ENCODE peak calls at places on chromosomes 1 and 21, in eight cellular contexts. One of them, this sample, is unnamed.

GRCh38 chr1:25569599-25570458 is 26.4 kb downstream of the LDLRAP1 start:
- DNase-seq in ovary: no peak
- DNase-seq in SK-N-SH: no peak
- DNase-seq in H1: no peak
- DNase-seq in tibial nerve: no peak
- DNase-seq in stomach: no peak
- DNase-seq in upper lobe of left lung: no peak
- DNase-seq in A549: no peak
- DNase-seq in this sample: no peak

GRCh38 chr1:40306296-40306695 is 10.8 kb downstream of the COL9A2 start:
- DNase-seq in SK-N-SH: no peak
- DNase-seq in A549: no peak
- DNase-seq in ovary: no peak
- DNase-seq in tibial nerve: no peak
- DNase-seq in H1: no peak
- DNase-seq in upper lobe of left lung: no peak
- DNase-seq in stomach: peak; percentile 54
- DNase-seq in this sample: no peak

GRCh38 chr1:22204989-22205913 is 62.4 kb upstream of the WNT4 start:
- DNase-seq in tibial nerve: no peak
- DNase-seq in stomach: peak; percentile 73
- DNase-seq in upper lobe of left lung: peak; percentile 33
- DNase-seq in H1: no peak
- DNase-seq in SK-N-SH: no peak
- DNase-seq in A549: no peak
- DNase-seq in ovary: no peak
- DNase-seq in this sample: no peak

GRCh38 chr1:71046891-71047634 is 553 bp downstream of the PTGER3 start:
- DNase-seq in ovary: no peak
- DNase-seq in stomach: peak; percentile 37
- DNase-seq in A549: no peak
- DNase-seq in H1: no peak
- DNase-seq in tibial nerve: no peak
- DNase-seq in SK-N-SH: peak; percentile 75
- DNase-seq in upper lobe of left lung: peak; percentile 87
- DNase-seq in this sample: peak; percentile 67

GRCh38 chr1:178650950-178651461 is 74.0 kb upstream of the RALGPS2 start:
- DNase-seq in A549: no peak
- DNase-seq in SK-N-SH: no peak
- DNase-seq in upper lobe of left lung: no peak
- DNase-seq in H1: no peak
- DNase-seq in stomach: no peak
- DNase-seq in ovary: no peak
- DNase-seq in tibial nerve: no peak
- DNase-seq in this sample: no peak

GRCh38 chr1:65995326-65995725 is 202.6 kb downstream of the PDE4B start:
- DNase-seq in tibial nerve: no peak
- DNase-seq in upper lobe of left lung: no peak
- DNase-seq in SK-N-SH: no peak
- DNase-seq in ovary: no peak
- DNase-seq in A549: no peak
- DNase-seq in stomach: no peak
- DNase-seq in H1: no peak
- DNase-seq in this sample: no peak

GRCh38 chr1:10679521-10680220 is 116.8 kb downstream of the CASZ1 start:
- DNase-seq in H1: peak; percentile 43
- DNase-seq in ovary: no peak
- DNase-seq in stomach: peak; percentile 87
- DNase-seq in upper lobe of left lung: no peak
- DNase-seq in SK-N-SH: peak; percentile 91
- DNase-seq in A549: no peak
- DNase-seq in tibial nerve: no peak
- DNase-seq in this sample: no peak

GRCh38 chr1:223031690-223032601 is 111.1 kb downstream of the TLR5 start:
- DNase-seq in ovary: no peak
- DNase-seq in H1: no peak
- DNase-seq in stomach: no peak
- DNase-seq in SK-N-SH: no peak
- DNase-seq in tibial nerve: peak; percentile 76
- DNase-seq in upper lobe of left lung: no peak
- DNase-seq in A549: no peak
- DNase-seq in this sample: peak; percentile 88

GRCh38 chr1:209583408-209583807 is at the start of gene CAMK1G:
- DNase-seq in SK-N-SH: peak; percentile 57
- DNase-seq in A549: no peak
- DNase-seq in stomach: no peak
- DNase-seq in tibial nerve: no peak
- DNase-seq in upper lobe of left lung: no peak
- DNase-seq in ovary: peak; percentile 44
- DNase-seq in H1: peak; percentile 2
- DNase-seq in this sample: no peak

GRCh38 chr1:161119017-161119378 is 1.1 kb downstream of the NIT1 start:
- DNase-seq in H1: no peak
- DNase-seq in tibial nerve: no peak
- DNase-seq in upper lobe of left lung: no peak
- DNase-seq in A549: no peak
- DNase-seq in SK-N-SH: peak; percentile 31
- DNase-seq in stomach: peak; percentile 43
- DNase-seq in ovary: peak; percentile 49
- DNase-seq in this sample: peak; percentile 70

GRCh38 chr1:155514582-155515187 is 47.9 kb downstream of the ASH1L start:
- DNase-seq in A549: no peak
- DNase-seq in SK-N-SH: no peak
- DNase-seq in stomach: no peak
- DNase-seq in upper lobe of left lung: no peak
- DNase-seq in tibial nerve: no peak
- DNase-seq in ovary: no peak
- DNase-seq in H1: no peak
- DNase-seq in this sample: no peak

GRCh38 chr1:11649624-11650330 is 4.5 kb downstream of the FBXO2 start:
- DNase-seq in upper lobe of left lung: no peak
- DNase-seq in tibial nerve: no peak
- DNase-seq in ovary: no peak
- DNase-seq in A549: no peak
- DNase-seq in stomach: no peak
- DNase-seq in H1: no peak
- DNase-seq in SK-N-SH: no peak
- DNase-seq in this sample: no peak

GRCh38 chr21:45631540-45631939 is 12.0 kb upstream of the PCBP3 start:
- DNase-seq in tibial nerve: no peak
- DNase-seq in stomach: no peak
- DNase-seq in H1: no peak
- DNase-seq in ovary: no peak
- DNase-seq in upper lobe of left lung: no peak
- DNase-seq in SK-N-SH: no peak
- DNase-seq in A549: no peak
- DNase-seq in this sample: no peak

GRCh38 chr1:1462318-1462966 is 9.1 kb upstream of the ATAD3B start:
- DNase-seq in stomach: no peak
- DNase-seq in upper lobe of left lung: peak; percentile 81
- DNase-seq in SK-N-SH: peak; percentile 85
- DNase-seq in tibial nerve: no peak
- DNase-seq in A549: no peak
- DNase-seq in ovary: peak; percentile 74
- DNase-seq in H1: no peak
- DNase-seq in this sample: no peak

DNA sequence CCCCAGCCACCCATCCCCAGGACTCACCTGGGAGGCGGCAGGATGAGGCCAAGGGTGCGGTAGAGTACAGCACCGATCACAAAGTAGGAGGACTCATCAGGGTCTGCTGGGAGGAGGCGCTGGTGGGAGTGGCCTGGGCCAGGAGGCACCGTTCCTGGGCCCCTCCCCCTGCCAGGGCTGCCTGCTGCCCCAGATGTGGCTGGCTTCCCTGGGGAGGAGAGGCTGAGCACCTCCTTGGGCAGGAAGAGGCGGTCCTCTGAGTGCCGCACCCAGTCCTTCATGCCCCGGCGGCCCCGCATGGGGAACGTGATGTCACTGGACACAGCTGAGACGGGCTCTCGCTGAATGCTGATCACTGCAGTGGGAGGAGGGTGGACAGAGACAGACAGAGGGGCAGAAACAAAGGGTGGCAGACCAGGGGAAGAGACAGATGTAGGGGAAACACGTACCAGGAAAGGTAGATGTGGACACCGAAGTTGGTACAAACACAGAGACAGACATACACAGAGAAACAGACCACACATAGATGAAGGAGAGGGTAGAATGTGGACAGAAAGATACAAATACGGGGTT is 24.8 kb downstream of the ADGRB2 start:
- DNase-seq in ovary: no peak
- DNase-seq in upper lobe of left lung: no peak
- DNase-seq in stomach: no peak
- DNase-seq in SK-N-SH: no peak
- DNase-seq in A549: no peak
- DNase-seq in tibial nerve: no peak
- DNase-seq in H1: no peak
- DNase-seq in this sample: no peak
- TF ChIP-seq EP300 in ovary: no peak
- TF ChIP-seq EP300 in upper lobe of left lung: no peak
- TF ChIP-seq EP300 in stomach: no peak
- TF ChIP-seq EP300 in SK-N-SH: no peak
- TF ChIP-seq EP300 in A549: no peak
- TF ChIP-seq EP300 in tibial nerve: no peak
- TF ChIP-seq EP300 in H1: no peak
- TF ChIP-seq EP300 in this sample: no peak

DNA sequence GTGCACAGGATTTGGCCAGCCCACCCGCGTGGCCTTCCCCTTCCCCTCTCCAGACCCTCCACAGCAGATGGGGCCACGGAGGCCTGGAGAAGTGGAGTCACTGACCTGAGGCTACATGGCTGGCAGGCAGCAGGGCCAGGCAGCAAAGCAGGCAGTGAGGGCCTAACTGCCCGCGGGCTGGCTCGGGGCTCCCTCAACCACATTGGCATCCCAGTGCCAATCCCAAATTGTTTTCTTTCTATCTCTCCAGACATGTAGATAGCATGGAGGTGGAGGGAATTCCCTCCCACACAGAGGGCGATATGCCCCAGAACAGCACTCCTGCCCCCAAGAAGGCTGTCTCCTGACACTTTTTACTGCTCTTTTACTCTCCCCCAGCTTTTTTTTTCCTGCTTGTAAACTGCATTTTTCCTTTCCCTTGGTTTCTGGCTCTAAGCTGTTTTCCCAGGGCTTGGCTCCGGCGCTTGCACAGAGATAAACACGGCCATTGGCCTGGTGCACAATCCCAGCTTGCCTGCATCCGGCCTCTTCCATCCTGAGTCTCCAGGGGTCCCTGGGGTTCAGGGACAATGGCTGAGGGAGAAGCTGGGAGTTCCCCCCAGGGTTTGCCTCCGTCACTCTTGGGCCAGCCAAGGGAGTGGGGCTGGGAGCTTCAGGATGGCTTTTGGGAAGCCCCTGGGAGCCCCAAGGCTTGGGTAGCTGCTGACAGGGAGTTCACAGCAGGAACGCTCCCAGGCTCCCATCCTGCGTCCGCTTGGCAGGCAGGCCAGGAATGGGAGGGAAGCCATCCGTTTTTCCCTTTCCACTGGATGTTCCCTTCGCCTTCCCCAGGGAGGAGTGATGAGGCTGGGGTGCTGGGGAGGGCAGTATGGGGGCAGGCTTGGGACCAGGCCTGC is 7.0 kb downstream of the EPHX1 start:
- DNase-seq in stomach: peak; percentile 42
- DNase-seq in A549: no peak
- DNase-seq in ovary: peak; percentile 88
- DNase-seq in SK-N-SH: no peak
- DNase-seq in tibial nerve: peak; percentile 34
- DNase-seq in upper lobe of left lung: no peak
- DNase-seq in H1: no peak
- DNase-seq in this sample: peak; percentile 90
- H3K4me1 ChIP-seq in stomach: peaks cover 97% of the 10 kb centered on the region
- H3K4me1 ChIP-seq in A549: peaks cover 94% of the 10 kb centered on the region
- H3K4me1 ChIP-seq in ovary: peaks cover 67% of the 10 kb centered on the region
- H3K4me1 ChIP-seq in SK-N-SH: peaks cover 22% of the 10 kb centered on the region
- H3K4me1 ChIP-seq in tibial nerve: peaks cover 50% of the 10 kb centered on the region
- H3K4me1 ChIP-seq in upper lobe of left lung: peaks cover 69% of the 10 kb centered on the region
- H3K4me1 ChIP-seq in H1: peaks cover 36% of the 10 kb centered on the region
- H3K4me1 ChIP-seq in this sample: peaks cover 87% of the 10 kb centered on the region

GRCh38 chr1:163201906-163202305 is 810 bp downstream of the RGS5 start:
- DNase-seq in A549: no peak
- DNase-seq in stomach: no peak
- DNase-seq in upper lobe of left lung: no peak
- DNase-seq in ovary: no peak
- DNase-seq in SK-N-SH: no peak
- DNase-seq in H1: no peak
- DNase-seq in tibial nerve: no peak
- DNase-seq in this sample: no peak

GRCh38 chr1:163203561-163203960 is 845 bp upstream of the RGS5 start:
- DNase-seq in SK-N-SH: no peak
- DNase-seq in tibial nerve: no peak
- DNase-seq in stomach: no peak
- DNase-seq in ovary: no peak
- DNase-seq in upper lobe of left lung: no peak
- DNase-seq in H1: no peak
- DNase-seq in A549: no peak
- DNase-seq in this sample: no peak

GRCh38 chr1:163197022-163197421 is 5.7 kb downstream of the RGS5 start:
- DNase-seq in stomach: no peak
- DNase-seq in tibial nerve: no peak
- DNase-seq in A549: no peak
- DNase-seq in upper lobe of left lung: no peak
- DNase-seq in SK-N-SH: no peak
- DNase-seq in ovary: no peak
- DNase-seq in H1: no peak
- DNase-seq in this sample: no peak

GRCh38 chr1:163205513-163205912 is 2.8 kb upstream of the RGS5 start:
- DNase-seq in ovary: no peak
- DNase-seq in H1: no peak
- DNase-seq in SK-N-SH: no peak
- DNase-seq in tibial nerve: no peak
- DNase-seq in upper lobe of left lung: no peak
- DNase-seq in stomach: no peak
- DNase-seq in A549: no peak
- DNase-seq in this sample: no peak

GRCh38 chr1:163202833-163203451 is at the start of gene RGS5:
- DNase-seq in A549: no peak
- DNase-seq in upper lobe of left lung: no peak
- DNase-seq in H1: peak; percentile 49
- DNase-seq in tibial nerve: no peak
- DNase-seq in stomach: no peak
- DNase-seq in ovary: no peak
- DNase-seq in SK-N-SH: peak; percentile 73
- DNase-seq in this sample: no peak
- TF ChIP-seq EP300 in A549: no peak
- TF ChIP-seq EP300 in upper lobe of left lung: no peak
- TF ChIP-seq EP300 in H1: peak; percentile 82
- TF ChIP-seq EP300 in tibial nerve: no peak
- TF ChIP-seq EP300 in stomach: no peak
- TF ChIP-seq EP300 in ovary: no peak
- TF ChIP-seq EP300 in SK-N-SH: no peak
- TF ChIP-seq EP300 in this sample: no peak

DNA sequence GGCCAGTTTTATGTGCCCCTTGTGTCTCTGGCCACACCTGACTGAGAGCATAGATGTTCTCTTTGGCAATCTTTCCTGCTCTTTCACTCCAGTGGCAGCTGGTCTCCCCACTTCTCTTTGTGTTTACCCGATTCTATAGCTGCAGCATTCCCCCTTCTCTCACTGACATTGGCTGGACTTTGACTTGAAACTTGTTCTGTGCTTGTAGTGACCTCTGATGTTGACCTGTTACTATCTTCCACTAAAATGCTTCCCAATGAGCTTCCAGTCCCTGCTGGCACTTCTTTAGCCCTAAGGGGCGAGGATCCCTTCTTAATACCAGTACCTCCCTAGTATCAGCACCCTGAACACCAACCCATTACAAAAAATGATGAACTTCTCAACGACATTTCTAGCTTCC is 653.3 kb downstream of the LTN1 start:
- DNase-seq in tibial nerve: no peak
- DNase-seq in ovary: no peak
- DNase-seq in A549: no peak
- DNase-seq in H1: no peak
- DNase-seq in SK-N-SH: no peak
- DNase-seq in stomach: no peak
- DNase-seq in upper lobe of left lung: no peak
- DNase-seq in this sample: no peak
- H3K4me1 ChIP-seq in tibial nerve: no peaks in the 10 kb centered on the region
- H3K4me1 ChIP-seq in ovary: no peaks in the 10 kb centered on the region
- H3K4me1 ChIP-seq in A549: no peaks in the 10 kb centered on the region
- H3K4me1 ChIP-seq in H1: no peaks in the 10 kb centered on the region
- H3K4me1 ChIP-seq in SK-N-SH: peaks cover 17% of the 10 kb centered on the region
- H3K4me1 ChIP-seq in stomach: peaks cover 10% of the 10 kb centered on the region
- H3K4me1 ChIP-seq in upper lobe of left lung: peaks cover 19% of the 10 kb centered on the region
- H3K4me1 ChIP-seq in this sample: no peaks in the 10 kb centered on the region